ENCODE peak calls at places on chromosomes 13 and 19, in six cellular contexts. X, Y, E, K, C and P are unnamed samples. For H3K27me3, the result is how much of the 10 kb centered on the place peaks cover.

GRCh38 chr19:2385053-2385721 is 25.1 kb downstream of the TMPRSS9 start:
- DNase-seq in X (no peak), Y (peak), E (peak), K (no peak), C (peak), P (peak)

GRCh38 chr13:45817833-45818232 is 33.7 kb downstream of the SIAH3 start:
- DNase-seq in X (no peak), Y (no peak), E (no peak), K (no peak), C (peak), P (no peak)

GRCh38 chr13:98222081-98222554 is 45.0 kb upstream of the RNF113B start:
- DNase-seq in X (no peak), Y (no peak), E (no peak), K (no peak), C (no peak), P (no peak)

GRCh38 chr19:10086904-10087256 is 763 bp downstream of the SHFL start:
- DNase-seq in X (no peak), Y (no peak), E (no peak), K (no peak), C (no peak), P (no peak)

GRCh38 chr13:71632721-71633120 is 234.3 kb downstream of the DACH1 start:
- DNase-seq in X (no peak), Y (no peak), E (no peak), K (no peak), C (no peak), P (no peak)

GRCh38 chr19:19399733-19400438 is 5.6 kb upstream of the GATAD2A start:
- DNase-seq in X (no peak), Y (no peak), E (no peak), K (no peak), C (peak), P (no peak)

GRCh38 chr19:39325778-39326680 is 5.4 kb upstream of the LRFN1 start:
- DNase-seq in X (no peak), Y (no peak), E (peak), K (no peak), C (peak), P (no peak)

GRCh38 chr19:28541029-28541428 is 671.9 kb downstream of the UQCRFS1 start:
- DNase-seq in X (no peak), Y (no peak), E (no peak), K (no peak), C (no peak), P (no peak)

GRCh38 chr19:2188708-2189385 is 25.1 kb downstream of the DOT1L start:
- DNase-seq in X (no peak), Y (peak), E (no peak), K (no peak), C (peak), P (no peak)

GRCh38 chr13:43487459-43487858 is 299.3 kb downstream of the ENOX1 start:
- DNase-seq in X (no peak), Y (no peak), E (no peak), K (no peak), C (no peak), P (no peak)

GRCh38 chr13:74280093-74280794 is 146.0 kb upstream of the KLF12 start:
- DNase-seq in X (no peak), Y (no peak), E (no peak), K (no peak), C (no peak), P (no peak)

GRCh38 chr13:31769581-31769980 is 30.3 kb downstream of the RXFP2 start:
- DNase-seq in X (no peak), Y (no peak), E (no peak), K (no peak), C (no peak), P (no peak)

GRCh38 chr13:54356209-54356608 is 1327.6 kb downstream of the OLFM4 start:
- DNase-seq in X (no peak), Y (no peak), E (no peak), K (no peak), C (no peak), P (no peak)

GRCh38 chr13:76713280-76713679 is 172.9 kb downstream of the KCTD12 start:
- DNase-seq in X (no peak), Y (no peak), E (no peak), K (no peak), C (no peak), P (no peak)

GRCh38 chr13:72400859-72401258 is 326.6 kb downstream of the MZT1 start:
- DNase-seq in X (no peak), Y (no peak), E (no peak), K (no peak), C (no peak), P (no peak)

GRCh38 chr19:13102666-13103584 is at the start of gene LYL1:
- DNase-seq in X (peak), Y (no peak), E (peak), K (peak), C (no peak), P (peak)

GRCh38 chr13:112777637-112778406 is 88.0 kb downstream of the ATP11A start:
- DNase-seq in X (peak), Y (no peak), E (no peak), K (no peak), C (no peak), P (no peak)

GRCh38 chr13:19763618-19764017 is 19.1 kb downstream of the PSPC1 start:
- DNase-seq in X (no peak), Y (no peak), E (no peak), K (no peak), C (no peak), P (no peak)

GRCh38 chr19:415292-415691 is 6.3 kb upstream of the C2CD4C start:
- DNase-seq in X (no peak), Y (no peak), E (no peak), K (no peak), C (no peak), P (no peak)

GRCh38 chr19:411723-412355 is 2.9 kb upstream of the C2CD4C start:
- DNase-seq in X (no peak), Y (no peak), E (no peak), K (no peak), C (no peak), P (peak)

GRCh38 chr19:413756-414420 is 4.9 kb upstream of the C2CD4C start:
- DNase-seq in X (no peak), Y (no peak), E (no peak), K (no peak), C (no peak), P (peak)

GRCh38 chr19:410243-410781 is 1.4 kb upstream of the C2CD4C start:
- DNase-seq in X (no peak), Y (no peak), E (no peak), K (no peak), C (no peak), P (no peak)

GRCh38 chr19:412356-413355 is 3.7 kb upstream of the C2CD4C start:
- DNase-seq in X (peak), Y (no peak), E (no peak), K (no peak), C (no peak), P (no peak)
- H3K27me3 ChIP-seq in X (under half), Y (under half), E (under half), K (under half), C (under half), P (under half)

GRCh38 chr13:23941216-23941615 is 43.9 kb upstream of the C1QTNF9B start:
- DNase-seq in X (no peak), Y (no peak), E (no peak), K (no peak), C (peak), P (no peak)
- H3K27me3 ChIP-seq in X (under half), Y (under half), E (under half), K (under half), C (under half), P (under half)

GRCh38 chr13:28392428-28392827 is 102.5 kb downstream of the FLT1 start:
- DNase-seq in X (no peak), Y (no peak), E (no peak), K (no peak), C (no peak), P (no peak)

GRCh38 chr13:28401303-28402056 is 93.4 kb downstream of the FLT1 start:
- DNase-seq in X (no peak), Y (no peak), E (no peak), K (no peak), C (peak), P (no peak)

GRCh38 chr13:28392896-28393295 is 102.0 kb downstream of the FLT1 start:
- DNase-seq in X (no peak), Y (no peak), E (no peak), K (no peak), C (no peak), P (no peak)

GRCh38 chr13:28394422-28394821 is 100.5 kb downstream of the FLT1 start:
- DNase-seq in X (no peak), Y (no peak), E (no peak), K (no peak), C (no peak), P (no peak)

GRCh38 chr13:28396053-28396452 is 98.9 kb downstream of the FLT1 start:
- DNase-seq in X (no peak), Y (no peak), E (no peak), K (no peak), C (no peak), P (no peak)
- H3K27me3 ChIP-seq in X (under half), Y (under half), E (under half), K (under half), C (under half), P (under half)

DNA sequence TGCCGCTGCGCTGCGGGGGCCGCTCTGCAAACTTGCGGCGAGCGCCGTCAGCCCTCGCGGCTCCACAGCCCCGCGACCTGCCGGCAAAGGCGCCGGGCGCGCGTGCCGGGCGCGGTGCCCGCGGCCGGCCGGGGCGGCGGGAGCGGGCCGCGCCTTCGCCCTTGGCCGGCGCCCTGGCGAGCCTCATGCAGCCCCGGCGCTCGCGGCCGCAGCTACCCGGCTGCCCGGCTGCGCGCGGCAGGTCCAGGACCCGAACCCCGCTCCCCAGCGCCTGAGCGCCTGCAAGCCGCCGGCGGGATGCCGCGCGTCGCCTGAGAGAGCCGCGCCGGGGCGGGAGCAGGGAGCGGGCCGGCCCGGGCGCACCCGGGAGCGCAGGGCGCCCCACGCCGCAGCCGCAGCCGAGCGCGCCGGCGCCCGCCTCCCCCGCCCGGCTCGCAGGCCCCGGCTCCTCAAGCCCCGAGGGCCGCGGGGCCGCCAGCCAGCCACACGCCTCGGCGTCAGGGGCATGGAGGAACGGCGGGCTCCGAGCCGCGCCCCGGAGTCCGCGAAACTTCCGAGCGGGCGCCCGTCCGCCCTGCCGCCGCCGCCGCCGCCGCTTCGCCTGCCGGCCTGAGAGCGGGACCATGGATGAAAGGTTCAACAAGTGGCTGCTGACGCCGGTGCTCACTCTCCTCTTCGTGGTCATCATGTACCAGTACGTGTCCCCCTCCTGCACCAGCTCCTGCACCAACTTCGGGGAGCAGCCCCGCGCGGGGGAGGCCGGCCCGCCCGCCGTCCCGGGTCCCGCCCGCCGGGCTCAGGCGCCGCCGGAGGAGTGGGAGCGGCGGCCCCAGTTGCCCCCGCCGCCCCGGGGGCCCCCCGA is 564 bp downstream of the HS6ST3 start:
- DNase-seq in X (no peak), Y (no peak), E (peak), K (no peak), C (no peak), P (peak)
- H3K27me3 ChIP-seq in X (half or more), Y (under half), E (under half), K (under half), C (under half), P (under half)

GRCh38 chr13:27924529-27925141 is 4.8 kb downstream of the PDX1 start:
- DNase-seq in X (no peak), Y (no peak), E (no peak), K (no peak), C (no peak), P (no peak)

GRCh38 chr13:27927444-27928352 is 7.9 kb downstream of the PDX1 start:
- DNase-seq in X (no peak), Y (no peak), E (no peak), K (no peak), C (no peak), P (no peak)

GRCh38 chr13:27925220-27925991 is 5.6 kb downstream of the PDX1 start:
- DNase-seq in X (no peak), Y (no peak), E (no peak), K (no peak), C (no peak), P (no peak)

GRCh38 chr13:27928353-27928804 is 8.6 kb downstream of the PDX1 start:
- DNase-seq in X (no peak), Y (no peak), E (no peak), K (no peak), C (no peak), P (no peak)

GRCh38 chr13:27926644-27927434 is 7.0 kb downstream of the PDX1 start:
- DNase-seq in X (no peak), Y (no peak), E (no peak), K (no peak), C (no peak), P (no peak)
- H3K27me3 ChIP-seq in X (half or more), Y (half or more), E (half or more), K (under half), C (half or more), P (under half)

DNA sequence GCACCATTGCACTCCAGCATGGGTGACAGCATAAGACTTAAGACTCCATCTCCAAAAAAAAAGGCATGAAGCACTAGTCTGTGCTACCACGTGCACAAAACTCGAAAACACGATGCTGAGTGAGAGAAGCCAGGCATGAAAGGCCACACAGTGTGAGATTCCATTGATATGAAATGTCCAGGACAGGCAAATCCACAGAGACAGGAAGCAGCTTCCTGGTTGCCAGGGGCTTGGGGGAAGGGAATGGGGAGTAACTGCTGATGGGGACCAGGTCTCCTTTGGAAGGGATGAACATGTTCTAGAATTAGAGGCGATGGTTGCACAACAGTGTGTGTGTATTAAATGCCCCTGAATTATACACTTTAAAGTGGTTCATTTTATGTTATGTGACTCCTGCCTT is 15.9 kb upstream of the JUND start:
- DNase-seq in X (no peak), Y (no peak), E (no peak), K (no peak), C (no peak), P (no peak)
- H3K27me3 ChIP-seq in X (under half), Y (under half), E (under half), K (under half), C (under half), P (under half)

GRCh38 chr19:41305923-41306322 is 4.0 kb upstream of the CCDC97 start:
- DNase-seq in X (no peak), Y (no peak), E (no peak), K (no peak), C (no peak), P (no peak)
- H3K27me3 ChIP-seq in X (under half), Y (under half), E (under half), K (under half), C (under half), P (under half)

DNA sequence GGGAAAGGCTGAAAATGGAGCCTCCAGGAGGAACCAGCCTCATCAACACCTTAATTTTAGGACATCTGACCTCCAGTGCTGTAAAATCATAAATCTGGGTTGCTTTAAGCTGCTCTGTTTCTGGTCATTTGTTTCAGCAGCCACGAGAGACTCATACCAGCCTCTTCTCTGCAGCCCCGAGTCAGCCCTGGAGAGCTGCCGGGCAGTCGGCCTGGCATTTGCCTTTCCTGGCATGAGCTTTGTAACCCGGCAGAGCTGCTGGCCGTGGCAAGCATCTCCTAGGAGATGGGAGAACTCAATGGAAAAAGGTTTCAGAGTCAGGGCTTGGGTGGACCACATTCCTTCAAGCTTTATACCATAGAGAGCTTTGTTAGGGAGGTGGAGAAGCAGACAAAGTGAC is 21.7 kb upstream of the CCL25 start:
- DNase-seq in X (no peak), Y (no peak), E (no peak), K (no peak), C (no peak), P (no peak)
- H3K27me3 ChIP-seq in X (under half), Y (under half), E (under half), K (under half), C (under half), P (under half)

GRCh38 chr19:35973487-35973886 is 21.5 kb upstream of the SDHAF1 start:
- DNase-seq in X (no peak), Y (no peak), E (no peak), K (no peak), C (no peak), P (no peak)

GRCh38 chr19:35977446-35978222 is 17.4 kb upstream of the SDHAF1 start:
- DNase-seq in X (no peak), Y (no peak), E (peak), K (no peak), C (no peak), P (no peak)

GRCh38 chr19:35978271-35978670 is 16.7 kb upstream of the SDHAF1 start:
- DNase-seq in X (no peak), Y (no peak), E (no peak), K (no peak), C (no peak), P (no peak)

GRCh38 chr19:35978832-35979365 is 16.1 kb upstream of the SDHAF1 start:
- DNase-seq in X (no peak), Y (no peak), E (no peak), K (no peak), C (no peak), P (no peak)

GRCh38 chr19:35975608-35976214 is 19.3 kb upstream of the SDHAF1 start:
- DNase-seq in X (no peak), Y (no peak), E (no peak), K (no peak), C (peak), P (no peak)
- H3K27me3 ChIP-seq in X (under half), Y (under half), E (under half), K (under half), C (under half), P (under half)

GRCh38 chr19:4577020-4577782 is 17.7 kb upstream of the SEMA6B start:
- DNase-seq in X (no peak), Y (no peak), E (no peak), K (no peak), C (no peak), P (no peak)
- H3K27me3 ChIP-seq in X (half or more), Y (under half), E (half or more), K (under half), C (under half), P (under half)